ENCODE peak calls at places on chromosomes 1 and 21, in nine cellular contexts. One of them, this sample, is unnamed.

GRCh38 chr1:27521336-27522147 is 31.6 kb upstream of the WASF2 start:
- DNase-seq in left lung: no peak
- DNase-seq in endothelial cell of umbilical vein: peak
- DNase-seq in left ventricle myocardium inferior: peak
- DNase-seq in upper lobe of left lung: peak
- DNase-seq in Calu3: no peak
- DNase-seq in astrocyte of the spinal cord: no peak
- DNase-seq in cardiac fibroblast: no peak
- DNase-seq in pancreas: no peak
- DNase-seq in this sample: no peak

GRCh38 chr1:38973659-38974437 is 17.2 kb upstream of the AKIRIN1 start:
- DNase-seq in endothelial cell of umbilical vein: no peak
- DNase-seq in cardiac fibroblast: no peak
- DNase-seq in Calu3: no peak
- DNase-seq in left ventricle myocardium inferior: peak
- DNase-seq in pancreas: no peak
- DNase-seq in left lung: no peak
- DNase-seq in astrocyte of the spinal cord: no peak
- DNase-seq in upper lobe of left lung: no peak
- DNase-seq in this sample: no peak

GRCh38 chr1:46546210-46546609 is 5.2 kb downstream of the KNCN start:
- DNase-seq in Calu3: no peak
- DNase-seq in left ventricle myocardium inferior: no peak
- DNase-seq in endothelial cell of umbilical vein: no peak
- DNase-seq in left lung: no peak
- DNase-seq in astrocyte of the spinal cord: no peak
- DNase-seq in upper lobe of left lung: no peak
- DNase-seq in pancreas: no peak
- DNase-seq in cardiac fibroblast: no peak
- DNase-seq in this sample: no peak

GRCh38 chr1:221182791-221183533 is 303.7 kb downstream of the HLX start:
- DNase-seq in pancreas: no peak
- DNase-seq in cardiac fibroblast: no peak
- DNase-seq in endothelial cell of umbilical vein: no peak
- DNase-seq in left lung: no peak
- DNase-seq in upper lobe of left lung: no peak
- DNase-seq in Calu3: no peak
- DNase-seq in astrocyte of the spinal cord: no peak
- DNase-seq in left ventricle myocardium inferior: no peak
- DNase-seq in this sample: no peak

GRCh38 chr1:10368194-10368593 is 30.7 kb upstream of the PGD start:
- DNase-seq in pancreas: no peak
- DNase-seq in left ventricle myocardium inferior: no peak
- DNase-seq in Calu3: no peak
- DNase-seq in cardiac fibroblast: no peak
- DNase-seq in astrocyte of the spinal cord: no peak
- DNase-seq in upper lobe of left lung: no peak
- DNase-seq in endothelial cell of umbilical vein: no peak
- DNase-seq in left lung: no peak
- DNase-seq in this sample: no peak

GRCh38 chr1:36248250-36248894 is 24.1 kb downstream of the THRAP3 start:
- DNase-seq in left lung: no peak
- DNase-seq in endothelial cell of umbilical vein: peak
- DNase-seq in upper lobe of left lung: no peak
- DNase-seq in astrocyte of the spinal cord: peak
- DNase-seq in left ventricle myocardium inferior: peak
- DNase-seq in cardiac fibroblast: peak
- DNase-seq in pancreas: no peak
- DNase-seq in Calu3: peak
- DNase-seq in this sample: peak

GRCh38 chr1:22861764-22862440 is 110.8 kb downstream of the LACTBL1 start:
- DNase-seq in left lung: no peak
- DNase-seq in left ventricle myocardium inferior: no peak
- DNase-seq in astrocyte of the spinal cord: peak
- DNase-seq in upper lobe of left lung: no peak
- DNase-seq in pancreas: peak
- DNase-seq in endothelial cell of umbilical vein: peak
- DNase-seq in Calu3: peak
- DNase-seq in cardiac fibroblast: peak
- DNase-seq in this sample: peak

GRCh38 chr1:84936116-84936810 is 43.3 kb upstream of the LPAR3 start:
- DNase-seq in astrocyte of the spinal cord: peak
- DNase-seq in left lung: no peak
- DNase-seq in left ventricle myocardium inferior: no peak
- DNase-seq in Calu3: peak
- DNase-seq in cardiac fibroblast: peak
- DNase-seq in upper lobe of left lung: no peak
- DNase-seq in endothelial cell of umbilical vein: peak
- DNase-seq in pancreas: no peak
- DNase-seq in this sample: no peak

GRCh38 chr1:197621761-197622160 is 153.5 kb downstream of the DENND1B start:
- DNase-seq in endothelial cell of umbilical vein: no peak
- DNase-seq in pancreas: no peak
- DNase-seq in left ventricle myocardium inferior: no peak
- DNase-seq in astrocyte of the spinal cord: no peak
- DNase-seq in cardiac fibroblast: no peak
- DNase-seq in Calu3: no peak
- DNase-seq in left lung: no peak
- DNase-seq in upper lobe of left lung: no peak
- DNase-seq in this sample: no peak

GRCh38 chr1:182279724-182280506 is 111.7 kb downstream of the GLUL start:
- DNase-seq in astrocyte of the spinal cord: no peak
- DNase-seq in upper lobe of left lung: no peak
- DNase-seq in endothelial cell of umbilical vein: no peak
- DNase-seq in left lung: no peak
- DNase-seq in left ventricle myocardium inferior: peak
- DNase-seq in cardiac fibroblast: no peak
- DNase-seq in pancreas: no peak
- DNase-seq in Calu3: no peak
- DNase-seq in this sample: peak

GRCh38 chr1:41650176-41650519 is 165.7 kb upstream of the EDN2 start:
- DNase-seq in endothelial cell of umbilical vein: no peak
- DNase-seq in pancreas: no peak
- DNase-seq in upper lobe of left lung: no peak
- DNase-seq in cardiac fibroblast: no peak
- DNase-seq in left lung: no peak
- DNase-seq in Calu3: no peak
- DNase-seq in astrocyte of the spinal cord: no peak
- DNase-seq in left ventricle myocardium inferior: no peak
- DNase-seq in this sample: no peak

GRCh38 chr1:39346876-39347275 is 142.4 kb downstream of the MACF1 start:
- DNase-seq in upper lobe of left lung: no peak
- DNase-seq in endothelial cell of umbilical vein: no peak
- DNase-seq in Calu3: no peak
- DNase-seq in astrocyte of the spinal cord: no peak
- DNase-seq in pancreas: no peak
- DNase-seq in cardiac fibroblast: no peak
- DNase-seq in left lung: no peak
- DNase-seq in left ventricle myocardium inferior: no peak
- DNase-seq in this sample: no peak

GRCh38 chr1:173062156-173062938 is 11.6 kb upstream of the TNFSF18 start:
- DNase-seq in upper lobe of left lung: no peak
- DNase-seq in Calu3: peak
- DNase-seq in left ventricle myocardium inferior: no peak
- DNase-seq in endothelial cell of umbilical vein: peak
- DNase-seq in astrocyte of the spinal cord: peak
- DNase-seq in pancreas: no peak
- DNase-seq in cardiac fibroblast: peak
- DNase-seq in left lung: no peak
- DNase-seq in this sample: no peak

GRCh38 chr21:39510240-39510639 is 58.5 kb downstream of the SH3BGR start:
- DNase-seq in cardiac fibroblast: no peak
- DNase-seq in upper lobe of left lung: no peak
- DNase-seq in Calu3: no peak
- DNase-seq in astrocyte of the spinal cord: no peak
- DNase-seq in pancreas: no peak
- DNase-seq in left ventricle myocardium inferior: no peak
- DNase-seq in left lung: no peak
- DNase-seq in endothelial cell of umbilical vein: no peak
- DNase-seq in this sample: no peak

GRCh38 chr1:93963585-93963984 is 54.4 kb upstream of the GCLM start:
- DNase-seq in astrocyte of the spinal cord: no peak
- DNase-seq in upper lobe of left lung: no peak
- DNase-seq in pancreas: no peak
- DNase-seq in left lung: no peak
- DNase-seq in Calu3: peak
- DNase-seq in left ventricle myocardium inferior: no peak
- DNase-seq in endothelial cell of umbilical vein: no peak
- DNase-seq in cardiac fibroblast: peak
- DNase-seq in this sample: no peak

GRCh38 chr1:93958351-93959101 is 49.3 kb upstream of the GCLM start:
- DNase-seq in upper lobe of left lung: no peak
- DNase-seq in Calu3: no peak
- DNase-seq in pancreas: no peak
- DNase-seq in cardiac fibroblast: no peak
- DNase-seq in left ventricle myocardium inferior: no peak
- DNase-seq in endothelial cell of umbilical vein: no peak
- DNase-seq in astrocyte of the spinal cord: no peak
- DNase-seq in left lung: no peak
- DNase-seq in this sample: no peak

GRCh38 chr1:93961443-93961842 is 52.2 kb upstream of the GCLM start:
- DNase-seq in Calu3: no peak
- DNase-seq in cardiac fibroblast: no peak
- DNase-seq in upper lobe of left lung: no peak
- DNase-seq in left ventricle myocardium inferior: no peak
- DNase-seq in left lung: no peak
- DNase-seq in endothelial cell of umbilical vein: no peak
- DNase-seq in pancreas: no peak
- DNase-seq in astrocyte of the spinal cord: no peak
- DNase-seq in this sample: no peak

GRCh38 chr1:93959413-93959812 is 50.2 kb upstream of the GCLM start:
- DNase-seq in endothelial cell of umbilical vein: no peak
- DNase-seq in upper lobe of left lung: no peak
- DNase-seq in Calu3: no peak
- DNase-seq in astrocyte of the spinal cord: no peak
- DNase-seq in left ventricle myocardium inferior: no peak
- DNase-seq in cardiac fibroblast: no peak
- DNase-seq in pancreas: no peak
- DNase-seq in left lung: no peak
- DNase-seq in this sample: no peak

DNA sequence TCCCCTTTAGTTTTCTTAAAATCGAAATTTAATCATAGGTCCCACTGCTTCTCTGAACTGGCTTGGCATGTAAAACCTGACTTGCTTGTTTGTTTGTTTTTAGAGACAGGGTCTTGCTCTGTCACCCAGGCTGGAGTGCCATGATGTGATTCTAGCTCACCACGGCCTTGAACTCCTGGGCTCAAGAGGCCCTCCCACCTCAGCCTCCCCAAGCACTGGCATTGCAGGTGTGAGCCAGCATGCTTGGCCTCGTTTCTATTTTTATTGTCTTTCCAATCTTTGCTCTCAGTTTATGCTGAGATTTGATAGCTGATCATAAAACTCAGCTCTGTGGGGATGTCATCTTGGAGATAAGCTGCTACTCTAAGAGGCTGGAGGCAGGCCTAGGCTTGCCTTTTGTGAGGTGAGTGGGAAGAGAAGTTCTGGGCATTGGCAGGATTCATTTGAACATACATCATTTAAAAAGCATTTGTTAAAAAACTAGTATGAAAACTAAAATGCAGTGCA is 51.5 kb upstream of the GCLM start:
- DNase-seq in left ventricle myocardium inferior: no peak
- DNase-seq in cardiac fibroblast: no peak
- DNase-seq in astrocyte of the spinal cord: no peak
- DNase-seq in endothelial cell of umbilical vein: no peak
- DNase-seq in Calu3: no peak
- DNase-seq in upper lobe of left lung: no peak
- DNase-seq in left lung: no peak
- DNase-seq in pancreas: no peak
- DNase-seq in this sample: no peak
- TF ChIP-seq CTCF in left ventricle myocardium inferior: no peak
- TF ChIP-seq CTCF in cardiac fibroblast: no peak
- TF ChIP-seq CTCF in astrocyte of the spinal cord: no peak
- TF ChIP-seq CTCF in endothelial cell of umbilical vein: no peak
- TF ChIP-seq CTCF in Calu3: no peak
- TF ChIP-seq CTCF in upper lobe of left lung: no peak
- TF ChIP-seq CTCF in left lung: no peak
- TF ChIP-seq CTCF in pancreas: no peak
- TF ChIP-seq CTCF in this sample: no peak

GRCh38 chr1:229839800-229840199 is 213.8 kb downstream of the URB2 start:
- DNase-seq in endothelial cell of umbilical vein: no peak
- DNase-seq in left lung: no peak
- DNase-seq in Calu3: no peak
- DNase-seq in left ventricle myocardium inferior: no peak
- DNase-seq in upper lobe of left lung: no peak
- DNase-seq in astrocyte of the spinal cord: no peak
- DNase-seq in pancreas: no peak
- DNase-seq in cardiac fibroblast: no peak
- DNase-seq in this sample: no peak
- TF ChIP-seq CTCF in endothelial cell of umbilical vein: no peak
- TF ChIP-seq CTCF in left lung: no peak
- TF ChIP-seq CTCF in Calu3: no peak
- TF ChIP-seq CTCF in left ventricle myocardium inferior: no peak
- TF ChIP-seq CTCF in upper lobe of left lung: no peak
- TF ChIP-seq CTCF in astrocyte of the spinal cord: no peak
- TF ChIP-seq CTCF in pancreas: no peak
- TF ChIP-seq CTCF in cardiac fibroblast: no peak
- TF ChIP-seq CTCF in this sample: no peak

GRCh38 chr21:16082038-16082816 is 352.4 kb downstream of the USP25 start:
- DNase-seq in astrocyte of the spinal cord: peak
- DNase-seq in upper lobe of left lung: no peak
- DNase-seq in cardiac fibroblast: peak
- DNase-seq in left ventricle myocardium inferior: no peak
- DNase-seq in pancreas: no peak
- DNase-seq in left lung: no peak
- DNase-seq in Calu3: no peak
- DNase-seq in endothelial cell of umbilical vein: peak
- DNase-seq in this sample: no peak
- TF ChIP-seq CTCF in astrocyte of the spinal cord: peak
- TF ChIP-seq CTCF in upper lobe of left lung: peak
- TF ChIP-seq CTCF in cardiac fibroblast: no peak
- TF ChIP-seq CTCF in left ventricle myocardium inferior: peak
- TF ChIP-seq CTCF in pancreas: no peak
- TF ChIP-seq CTCF in left lung: peak
- TF ChIP-seq CTCF in Calu3: no peak
- TF ChIP-seq CTCF in endothelial cell of umbilical vein: no peak
- TF ChIP-seq CTCF in this sample: peak

DNA sequence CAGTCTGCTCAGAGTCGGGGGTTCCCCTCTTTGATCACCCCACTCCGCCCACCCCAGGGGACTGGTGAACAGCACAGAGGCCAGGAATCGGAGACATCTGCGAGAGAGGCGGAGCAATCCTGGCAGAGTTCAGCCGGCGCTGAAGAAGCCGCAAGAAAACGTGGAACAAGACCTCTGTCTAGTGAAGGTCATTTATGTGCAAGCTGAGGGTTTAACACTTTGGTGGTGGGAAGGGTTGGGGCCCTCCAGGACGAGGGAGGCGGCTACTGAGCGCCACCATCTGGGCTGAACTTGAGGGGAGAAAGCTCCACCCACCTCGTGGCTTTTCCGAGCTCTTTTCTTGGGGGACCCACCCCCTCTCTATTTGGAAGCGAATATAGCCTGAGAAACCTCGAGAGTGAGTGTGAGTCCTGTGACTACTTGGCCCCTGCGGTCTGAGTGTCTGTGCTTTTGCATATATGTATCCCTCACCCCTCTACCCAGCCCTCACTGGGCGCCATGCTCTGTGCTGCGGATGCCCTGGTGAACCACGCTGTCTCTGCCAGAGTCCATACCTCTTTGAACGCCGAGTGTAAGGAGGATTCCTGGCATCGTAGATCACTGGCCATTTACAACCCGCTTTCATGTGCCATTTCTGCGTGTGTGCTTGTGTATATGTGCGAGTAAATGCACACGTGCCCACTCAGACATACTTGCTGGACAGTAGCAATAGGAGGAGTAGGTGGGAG is 1.2 kb upstream of the EPHA10 start:
- DNase-seq in astrocyte of the spinal cord: no peak
- DNase-seq in left ventricle myocardium inferior: no peak
- DNase-seq in left lung: no peak
- DNase-seq in Calu3: peak
- DNase-seq in cardiac fibroblast: no peak
- DNase-seq in endothelial cell of umbilical vein: no peak
- DNase-seq in upper lobe of left lung: no peak
- DNase-seq in pancreas: no peak
- DNase-seq in this sample: no peak
- TF ChIP-seq CTCF in astrocyte of the spinal cord: no peak
- TF ChIP-seq CTCF in left ventricle myocardium inferior: no peak
- TF ChIP-seq CTCF in left lung: no peak
- TF ChIP-seq CTCF in Calu3: peak
- TF ChIP-seq CTCF in cardiac fibroblast: no peak
- TF ChIP-seq CTCF in endothelial cell of umbilical vein: no peak
- TF ChIP-seq CTCF in upper lobe of left lung: no peak
- TF ChIP-seq CTCF in pancreas: no peak
- TF ChIP-seq CTCF in this sample: no peak